ENCODE peak calls at places on chromosome 10, in four cellular contexts. One of them, this sample, is unnamed.

GRCh38 chr10:124293641-124294449 is 124.9 kb downstream of the OAT start:
- DNase-seq in A549: no peak
- DNase-seq in HepG2: no peak
- DNase-seq in endothelial cell of umbilical vein: no peak
- DNase-seq in this sample: no peak

GRCh38 chr10:118723467-118723866 is 31.3 kb downstream of the CACUL1 start:
- DNase-seq in HepG2: no peak
- DNase-seq in A549: no peak
- DNase-seq in endothelial cell of umbilical vein: peak
- DNase-seq in this sample: no peak

GRCh38 chr10:97724341-97724941 is 10.9 kb downstream of the MARVELD1 start:
- DNase-seq in A549: no peak
- DNase-seq in HepG2: peak
- DNase-seq in endothelial cell of umbilical vein: no peak
- DNase-seq in this sample: peak

GRCh38 chr10:95391570-95392249 is 100.9 kb upstream of the PDLIM1 start:
- DNase-seq in endothelial cell of umbilical vein: no peak
- DNase-seq in HepG2: no peak
- DNase-seq in A549: peak
- DNase-seq in this sample: peak

GRCh38 chr10:60753817-60754216 is 24.5 kb upstream of the CDK1 start:
- DNase-seq in A549: no peak
- DNase-seq in endothelial cell of umbilical vein: no peak
- DNase-seq in HepG2: no peak
- DNase-seq in this sample: no peak

GRCh38 chr10:5557799-5558771 is 33.3 kb downstream of the CALML3 start:
- DNase-seq in A549: no peak
- DNase-seq in endothelial cell of umbilical vein: no peak
- DNase-seq in HepG2: no peak
- DNase-seq in this sample: no peak

GRCh38 chr10:132872658-132873057 is 69.7 kb downstream of the CFAP46 start:
- DNase-seq in endothelial cell of umbilical vein: no peak
- DNase-seq in A549: no peak
- DNase-seq in HepG2: no peak
- DNase-seq in this sample: no peak

GRCh38 chr10:70677016-70677415 is 4.7 kb downstream of the ADAMTS14 start:
- DNase-seq in endothelial cell of umbilical vein: no peak
- DNase-seq in A549: no peak
- DNase-seq in HepG2: no peak
- DNase-seq in this sample: no peak

GRCh38 chr10:83930-84530 is 34.9 kb upstream of the TUBB8 start:
- DNase-seq in A549: no peak
- DNase-seq in HepG2: no peak
- DNase-seq in endothelial cell of umbilical vein: no peak
- DNase-seq in this sample: no peak

GRCh38 chr10:35821339-35821911 is 179.3 kb upstream of the FZD8 start:
- DNase-seq in HepG2: no peak
- DNase-seq in A549: no peak
- DNase-seq in endothelial cell of umbilical vein: no peak
- DNase-seq in this sample: no peak

GRCh38 chr10:110336111-110336721 is 31.5 kb upstream of the SMNDC1 start:
- DNase-seq in HepG2: no peak
- DNase-seq in A549: peak
- DNase-seq in endothelial cell of umbilical vein: peak
- DNase-seq in this sample: no peak

GRCh38 chr10:80108576-80109239 is 23.8 kb upstream of the PLAC9 start:
- DNase-seq in A549: no peak
- DNase-seq in endothelial cell of umbilical vein: no peak
- DNase-seq in HepG2: no peak
- DNase-seq in this sample: no peak

GRCh38 chr10:71084061-71084817 is 128.1 kb upstream of the UNC5B start:
- DNase-seq in HepG2: no peak
- DNase-seq in endothelial cell of umbilical vein: no peak
- DNase-seq in A549: no peak
- DNase-seq in this sample: no peak

DNA sequence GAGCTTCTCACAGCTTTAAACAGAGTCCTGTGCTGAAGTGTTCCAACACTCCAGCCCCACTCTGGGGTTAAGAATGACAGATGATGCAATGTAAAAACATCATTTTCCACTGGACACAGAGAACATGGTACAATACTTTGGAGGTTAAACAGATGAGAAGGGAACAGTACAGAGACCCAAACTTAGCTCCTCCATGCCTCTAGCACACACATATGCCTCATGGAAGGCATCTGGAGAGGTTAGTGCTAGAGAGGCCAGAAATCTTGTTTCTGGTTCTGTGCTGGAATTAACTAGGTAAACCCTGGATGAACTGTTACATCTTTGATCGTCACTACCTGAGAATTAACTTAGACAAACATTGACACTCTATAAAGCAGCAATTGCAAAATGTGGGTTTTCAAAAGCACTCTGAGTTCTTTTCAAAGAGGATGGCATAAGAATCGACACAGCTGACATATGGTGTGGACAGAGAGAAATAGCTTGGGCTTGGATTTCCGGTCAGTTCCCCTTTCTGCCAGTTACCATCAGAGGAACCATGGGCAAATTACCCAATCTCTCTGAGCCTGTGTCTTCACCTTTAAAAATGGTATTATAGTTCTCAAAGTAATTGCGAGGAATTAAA is 81.9 kb downstream of the KCNMA1 start:
- DNase-seq in A549: no peak
- DNase-seq in endothelial cell of umbilical vein: no peak
- DNase-seq in HepG2: no peak
- DNase-seq in this sample: peak
- TF ChIP-seq CTCF in A549: no peak
- TF ChIP-seq CTCF in endothelial cell of umbilical vein: no peak
- TF ChIP-seq CTCF in HepG2: no peak
- TF ChIP-seq CTCF in this sample: no peak

GRCh38 chr10:58253184-58253583 is 14.5 kb downstream of the IPMK start:
- DNase-seq in endothelial cell of umbilical vein: no peak
- DNase-seq in HepG2: no peak
- DNase-seq in A549: no peak
- DNase-seq in this sample: no peak
- H3K4me3 ChIP-seq in endothelial cell of umbilical vein: no peak
- H3K4me3 ChIP-seq in HepG2: no peak
- H3K4me3 ChIP-seq in A549: no peak
- H3K4me3 ChIP-seq in this sample: no peak

DNA sequence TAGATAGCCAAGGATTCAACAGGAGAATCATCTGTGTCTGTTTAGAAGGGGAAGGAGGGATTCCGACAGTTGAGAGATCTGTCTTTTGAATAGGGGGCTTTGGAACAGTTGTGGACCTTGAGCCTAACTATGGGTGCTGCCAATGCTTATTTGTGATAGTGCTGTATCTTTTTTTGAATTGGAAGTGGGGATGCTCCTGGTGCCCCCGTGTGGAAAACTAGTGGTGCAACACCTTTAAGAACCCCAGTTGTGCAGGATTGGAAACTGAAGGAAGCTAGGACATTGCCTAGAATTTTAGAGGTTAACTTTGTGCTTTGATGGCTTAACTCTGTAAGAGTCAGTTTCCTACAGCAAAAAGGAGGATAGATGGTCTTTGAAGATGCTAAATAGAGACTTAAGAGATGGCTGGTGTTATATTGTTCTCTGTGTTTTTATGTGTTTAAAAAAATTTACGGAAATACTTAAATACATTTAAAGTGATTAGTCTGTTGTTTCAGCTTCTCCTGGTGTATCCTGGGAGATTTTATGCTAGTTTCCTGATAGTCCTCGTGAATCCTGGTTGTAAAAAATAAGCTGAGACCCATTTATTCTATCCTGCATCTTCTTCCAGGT is 69.3 kb downstream of the AP3M1 start:
- DNase-seq in A549: peak
- DNase-seq in HepG2: peak
- DNase-seq in endothelial cell of umbilical vein: peak
- DNase-seq in this sample: peak
- TF ChIP-seq MYC in A549: no peak
- TF ChIP-seq MYC in HepG2: no peak
- TF ChIP-seq MYC in endothelial cell of umbilical vein: no peak
- TF ChIP-seq MYC in this sample: no peak

GRCh38 chr10:56605043-56605442 is 244.0 kb upstream of the ZWINT start:
- DNase-seq in HepG2: no peak
- DNase-seq in A549: no peak
- DNase-seq in endothelial cell of umbilical vein: no peak
- DNase-seq in this sample: no peak
- TF ChIP-seq CTCF in HepG2: no peak
- TF ChIP-seq CTCF in A549: no peak
- TF ChIP-seq CTCF in endothelial cell of umbilical vein: no peak
- TF ChIP-seq CTCF in this sample: no peak

GRCh38 chr10:21927601-21928000 is 75.9 kb downstream of the DNAJC1 start:
- DNase-seq in HepG2: no peak
- DNase-seq in A549: no peak
- DNase-seq in endothelial cell of umbilical vein: peak
- DNase-seq in this sample: no peak

GRCh38 chr10:21925851-21926250 is 77.7 kb downstream of the DNAJC1 start:
- DNase-seq in A549: no peak
- DNase-seq in endothelial cell of umbilical vein: no peak
- DNase-seq in HepG2: no peak
- DNase-seq in this sample: no peak

GRCh38 chr10:21926949-21927348 is 76.6 kb downstream of the DNAJC1 start:
- DNase-seq in HepG2: peak
- DNase-seq in endothelial cell of umbilical vein: peak
- DNase-seq in A549: peak
- DNase-seq in this sample: no peak

GRCh38 chr10:21924511-21924910 is 79.0 kb downstream of the DNAJC1 start:
- DNase-seq in A549: no peak
- DNase-seq in endothelial cell of umbilical vein: no peak
- DNase-seq in HepG2: no peak
- DNase-seq in this sample: no peak

DNA sequence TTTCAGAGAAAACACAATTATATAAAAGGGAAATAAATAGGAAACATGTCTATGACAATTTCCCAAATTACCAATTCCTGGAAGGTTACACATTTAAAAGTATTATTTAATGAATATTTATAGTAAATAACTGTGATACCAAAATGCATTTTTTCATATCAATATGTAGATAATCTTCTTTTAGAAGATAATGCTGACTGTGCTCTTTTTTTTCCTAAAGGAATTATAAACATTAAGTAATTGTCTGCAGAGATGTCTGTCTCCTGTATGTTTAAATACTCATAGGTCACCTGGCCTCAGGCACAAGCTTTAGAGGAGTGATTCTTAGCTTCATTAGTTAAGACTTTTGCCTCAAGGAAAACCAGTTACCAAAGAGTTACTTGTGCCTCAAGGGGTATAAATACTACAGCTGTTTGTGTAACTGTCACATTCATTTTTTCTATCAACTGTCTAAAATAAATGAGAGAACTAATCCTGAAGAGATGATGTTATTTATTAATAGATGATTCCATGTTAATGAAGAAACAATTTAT is 77.1 kb downstream of the DNAJC1 start:
- DNase-seq in endothelial cell of umbilical vein: no peak
- DNase-seq in HepG2: no peak
- DNase-seq in A549: no peak
- DNase-seq in this sample: no peak
- H3K4me3 ChIP-seq in endothelial cell of umbilical vein: no peak
- H3K4me3 ChIP-seq in HepG2: no peak
- H3K4me3 ChIP-seq in A549: no peak
- H3K4me3 ChIP-seq in this sample: no peak

GRCh38 chr10:3192856-3193635 is 20.5 kb upstream of the PITRM1 start:
- DNase-seq in A549: peak
- DNase-seq in endothelial cell of umbilical vein: peak
- DNase-seq in HepG2: peak
- DNase-seq in this sample: peak
- TF ChIP-seq MYC in A549: no peak
- TF ChIP-seq MYC in endothelial cell of umbilical vein: peak
- TF ChIP-seq MYC in HepG2: no peak
- TF ChIP-seq MYC in this sample: no peak